ENCODE peak calls at places on chromosomes 2 and 18, in six cellular contexts. X is OCI-LY7, Z is tibial artery, U is neural progenitor cell, N is thoracic aorta, T is IMR-90. S is an unnamed sample.

GRCh38 chr2:100321181-100321880 is 970 bp downstream of the LONRF2 start:
- DNase-seq in X (no peak), Z (no peak), U (peak), N (no peak), T (peak), S (no peak)

GRCh38 chr2:185638771-185639170 is 99.8 kb upstream of the FSIP2 start:
- DNase-seq in X (no peak), Z (no peak), U (no peak), N (no peak), T (no peak), S (no peak)

GRCh38 chr2:85162746-85163301 is 29.6 kb downstream of the TCF7L1 start:
- DNase-seq in X (no peak), Z (peak), U (peak), N (no peak), T (peak), S (no peak)

GRCh38 chr2:202317080-202317859 is 51.7 kb downstream of the NOP58 start:
- DNase-seq in X (no peak), Z (peak), U (no peak), N (peak), T (peak), S (no peak)

GRCh38 chr18:2914185-2914584 is 67.4 kb downstream of the EMILIN2 start:
- DNase-seq in X (no peak), Z (no peak), U (no peak), N (no peak), T (no peak), S (no peak)

GRCh38 chr2:56185582-56186046 is 1.8 kb downstream of the CCDC85A start:
- DNase-seq in X (no peak), Z (peak), U (peak), N (no peak), T (no peak), S (no peak)

GRCh38 chr2:46913471-46914381 is 1.9 kb downstream of the MCFD2 start:
- DNase-seq in X (no peak), Z (no peak), U (peak), N (no peak), T (peak), S (no peak)

GRCh38 chr2:179340678-179341077 is 76.0 kb upstream of the SESTD1 start:
- DNase-seq in X (no peak), Z (no peak), U (peak), N (no peak), T (peak), S (no peak)

GRCh38 chr18:69974365-69974764 is 26.7 kb upstream of the CD226 start:
- DNase-seq in X (no peak), Z (no peak), U (no peak), N (no peak), T (peak), S (peak)

GRCh38 chr2:188937228-188938220 is 36.6 kb upstream of the COL3A1 start:
- DNase-seq in X (no peak), Z (no peak), U (no peak), N (no peak), T (peak), S (no peak)

GRCh38 chr2:27828305-27828704 is 56.8 kb downstream of the MRPL33 start:
- DNase-seq in X (no peak), Z (no peak), U (no peak), N (no peak), T (no peak), S (no peak)

GRCh38 chr2:127050803-127051115 is 56.2 kb downstream of the BIN1 start:
- DNase-seq in X (no peak), Z (no peak), U (no peak), N (no peak), T (no peak), S (no peak)

GRCh38 chr2:128520787-128521186 is 202.1 kb upstream of the HS6ST1 start:
- DNase-seq in X (no peak), Z (no peak), U (no peak), N (no peak), T (no peak), S (peak)

GRCh38 chr2:173550143-173550542 is 195.5 kb downstream of the CDCA7 start:
- DNase-seq in X (no peak), Z (no peak), U (no peak), N (no peak), T (peak), S (no peak)

GRCh38 chr18:58769321-58769720 is 95.4 kb upstream of the ZNF532 start:
- DNase-seq in X (no peak), Z (no peak), U (no peak), N (no peak), T (no peak), S (no peak)

GRCh38 chr2:143890799-143891198 is 629.1 kb downstream of the ZEB2 start:
- DNase-seq in X (no peak), Z (no peak), U (no peak), N (no peak), T (peak), S (no peak)

GRCh38 chr18:60446821-60447220 is 74.2 kb upstream of the MC4R start:
- DNase-seq in X (no peak), Z (no peak), U (peak), N (no peak), T (no peak), S (no peak)

GRCh38 chr18:24818069-24818395 is 357.6 kb downstream of the HRH4 start:
- DNase-seq in X (no peak), Z (no peak), U (no peak), N (no peak), T (no peak), S (no peak)

GRCh38 chr2:187575081-187576067 is 21.1 kb upstream of the TFPI start:
- DNase-seq in X (no peak), Z (no peak), U (no peak), N (no peak), T (peak), S (no peak)

GRCh38 chr2:96977631-96978195 is 8.7 kb downstream of the FAM178B start:
- DNase-seq in X (no peak), Z (no peak), U (peak), N (no peak), T (peak), S (no peak)

GRCh38 chr2:146632707-146633106 is 1212.1 kb upstream of the ACVR2A start:
- DNase-seq in X (no peak), Z (no peak), U (no peak), N (no peak), T (no peak), S (no peak)

GRCh38 chr2:169670215-169670651 is 24.0 kb downstream of the CFAP210 start:
- DNase-seq in X (no peak), Z (no peak), U (no peak), N (no peak), T (peak), S (no peak)

GRCh38 chr2:71216501-71216900 is 10.4 kb downstream of the PAIP2B start:
- DNase-seq in X (no peak), Z (no peak), U (no peak), N (no peak), T (no peak), S (no peak)

GRCh38 chr18:45722899-45723298 is 1.1 kb upstream of the SLC14A1 start:
- DNase-seq in X (peak), Z (peak), U (peak), N (no peak), T (peak), S (peak)
- TF ChIP-seq CTCF in X (peak), Z (peak), U (peak), N (peak), T (peak), S (peak)

DNA sequence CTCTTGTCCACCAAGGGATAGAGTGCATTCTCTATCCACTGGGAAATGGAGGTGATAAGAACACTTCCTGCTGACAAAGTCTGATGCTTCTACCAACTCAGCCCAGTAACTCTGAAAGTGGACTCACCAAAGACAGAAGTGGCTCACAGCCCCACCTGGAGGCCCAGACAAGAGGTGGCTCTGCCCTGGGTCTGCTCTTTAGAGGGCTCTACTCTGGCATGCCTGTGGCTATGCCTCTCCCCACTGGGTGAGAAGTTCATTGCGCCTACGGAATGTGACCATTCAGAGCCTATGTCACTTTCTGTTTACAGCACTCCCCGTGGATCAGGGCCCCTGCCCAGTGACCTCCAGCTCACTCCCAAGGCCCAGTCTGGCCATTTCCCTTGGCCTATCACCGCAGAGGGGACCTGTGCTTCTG is 13.5 kb upstream of the XDH start:
- DNase-seq in X (peak), Z (no peak), U (no peak), N (no peak), T (peak), S (no peak)
- TF ChIP-seq CTCF in X (peak), Z (no peak), U (peak), N (no peak), T (peak), S (no peak)

DNA sequence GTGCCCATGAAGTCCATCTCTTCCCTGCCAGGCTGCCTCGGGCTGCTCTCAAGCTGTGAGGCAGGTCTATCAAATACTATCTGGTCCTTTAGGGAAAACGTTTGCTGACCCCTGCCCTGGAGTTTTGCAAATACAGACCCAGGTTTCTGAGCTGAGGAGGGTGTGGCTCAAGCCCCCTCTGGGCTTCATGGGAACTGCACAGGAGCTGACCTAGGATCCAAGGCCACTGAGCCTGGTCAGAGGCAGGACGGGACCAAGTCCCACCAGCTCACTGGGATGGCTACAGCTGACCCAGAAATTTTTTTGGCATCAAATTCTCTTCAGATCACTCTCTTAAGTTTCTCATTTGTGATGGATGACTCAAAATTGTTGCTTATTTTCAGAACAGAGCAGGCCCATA is 14.1 kb downstream of the ZNF516 start:
- DNase-seq in X (no peak), Z (no peak), U (peak), N (no peak), T (no peak), S (no peak)
- TF ChIP-seq CTCF in X (no peak), Z (no peak), U (peak), N (no peak), T (no peak), S (peak)

GRCh38 chr2:36359006-36359580 is 3.5 kb downstream of the CRIM1 start:
- DNase-seq in X (peak), Z (no peak), U (no peak), N (no peak), T (peak), S (no peak)

GRCh38 chr2:36356990-36357505 is 1.5 kb downstream of the CRIM1 start:
- DNase-seq in X (peak), Z (no peak), U (peak), N (no peak), T (peak), S (no peak)

GRCh38 chr2:36358317-36358659 is 2.7 kb downstream of the CRIM1 start:
- DNase-seq in X (no peak), Z (no peak), U (no peak), N (no peak), T (peak), S (no peak)

GRCh38 chr2:36356199-36356989 is 816 bp downstream of the CRIM1 start:
- DNase-seq in X (peak), Z (no peak), U (peak), N (no peak), T (peak), S (no peak)

GRCh38 chr2:36357506-36358316 is 2.1 kb downstream of the CRIM1 start:
- DNase-seq in X (peak), Z (peak), U (peak), N (no peak), T (peak), S (no peak)
- TF ChIP-seq CTCF in X (peak), Z (no peak), U (peak), N (peak), T (peak), S (no peak)

S was measured in CD14-positive monocyte.